ENCODE peak calls at places on chromosome 9, in four cellular contexts. L is IMR-90, T is endothelial cell of umbilical vein, O is GM12878. R is an unnamed sample.

GRCh38 chr9:70134360-70134759 is 90.7 kb downstream of the MAMDC2 start:
- DNase-seq in O (no peak), L (no peak), T (no peak), R (no peak)

GRCh38 chr9:134709512-134710270 is 68.1 kb downstream of the COL5A1 start:
- DNase-seq in T (no peak), L (peak), O (no peak), R (no peak)

GRCh38 chr9:124818431-124819281 is 34.6 kb upstream of the WDR38 start:
- DNase-seq in L (peak), T (no peak), O (no peak), R (peak)

GRCh38 chr9:89817186-89817960 is 212.6 kb downstream of the GADD45G start:
- DNase-seq in L (no peak), O (no peak), T (no peak), R (no peak)

GRCh38 chr9:34048730-34049629 is at the start of gene UBAP2:
- DNase-seq in L (peak), O (peak), T (peak), R (peak)

GRCh38 chr9:6968271-6968670 is 210.5 kb downstream of the KDM4C start:
- DNase-seq in T (no peak), O (no peak), L (peak), R (no peak)

GRCh38 chr9:114035221-114035844 is 42.8 kb downstream of the AMBP start:
- DNase-seq in L (no peak), O (no peak), T (no peak), R (no peak)

GRCh38 chr9:36961568-36962360 is 72.3 kb downstream of the PAX5 start:
- DNase-seq in L (no peak), T (no peak), O (no peak), R (no peak)

GRCh38 chr9:6197330-6197729 is 18.3 kb upstream of the IL33 start:
- DNase-seq in O (no peak), L (peak), T (peak), R (no peak)

GRCh38 chr9:133848471-133848870 is 110.3 kb upstream of the SARDH start:
- DNase-seq in T (no peak), L (no peak), O (no peak), R (no peak)

GRCh38 chr9:117247271-117247670 is 167.6 kb downstream of the ASTN2 start:
- DNase-seq in O (no peak), L (no peak), T (no peak), R (peak)

GRCh38 chr9:75088646-75089368 is 493 bp downstream of the OSTF1 start:
- DNase-seq in O (peak), L (peak), T (peak), R (peak)

GRCh38 chr9:36867672-36868471 is 166.2 kb downstream of the PAX5 start:
- DNase-seq in L (no peak), O (no peak), T (no peak), R (no peak)

GRCh38 chr9:5633243-5633642 is 4.3 kb downstream of the RIC1 start:
- DNase-seq in L (peak), T (no peak), O (no peak), R (peak)

GRCh38 chr9:134288731-134289130 is 37.5 kb upstream of the RXRA start:
- DNase-seq in O (no peak), T (no peak), L (no peak), R (no peak)

GRCh38 chr9:121455527-121456239 is 44.0 kb downstream of the GGTA1 start:
- DNase-seq in L (no peak), O (no peak), T (no peak), R (peak)

GRCh38 chr9:101486693-101487442 is 46.8 kb upstream of the RNF20 start:
- DNase-seq in O (no peak), T (peak), L (peak), R (peak)

GRCh38 chr9:136016221-136016881 is 55.2 kb upstream of the UBAC1 start:
- DNase-seq in L (no peak), T (no peak), O (no peak), R (no peak)

GRCh38 chr9:35706951-35707350 is 17.2 kb upstream of the TPM2 start:
- DNase-seq in O (no peak), L (no peak), T (no peak), R (no peak)

GRCh38 chr9:132943677-132944293 is 631 bp downstream of the TSC1 start:
- DNase-seq in L (no peak), O (no peak), T (peak), R (no peak)

GRCh38 chr9:126454795-126455194 is 128.2 kb downstream of the MVB12B start:
- DNase-seq in T (no peak), O (no peak), L (no peak), R (no peak)

GRCh38 chr9:74032421-74032820 is 464.7 kb upstream of the RORB start:
- DNase-seq in L (no peak), O (no peak), T (no peak), R (no peak)

GRCh38 chr9:75198436-75198835 is 110.1 kb downstream of the OSTF1 start:
- DNase-seq in O (no peak), T (no peak), L (no peak), R (peak)

GRCh38 chr9:3963266-3964019 is 336.4 kb downstream of the GLIS3 start:
- DNase-seq in T (peak), O (no peak), L (peak), R (no peak)

GRCh38 chr9:28927711-28928110 is 1354.4 kb upstream of the C9orf72 start:
- DNase-seq in O (no peak), L (no peak), T (no peak), R (no peak)

GRCh38 chr9:131404987-131405386 is 11.1 kb downstream of the PRRC2B start:
- DNase-seq in T (no peak), O (no peak), L (no peak), R (peak)

GRCh38 chr9:134625361-134626140 is 16.1 kb upstream of the COL5A1 start:
- DNase-seq in L (peak), O (no peak), T (peak), R (no peak)

GRCh38 chr9:137318976-137319375 is 16.9 kb upstream of the NRARP start:
- DNase-seq in T (no peak), O (no peak), L (peak), R (peak)

GRCh38 chr9:75121914-75122558 is 33.7 kb downstream of the OSTF1 start:
- DNase-seq in T (no peak), L (no peak), O (no peak), R (no peak)

GRCh38 chr9:116945817-116946216 is 258.7 kb downstream of the TRIM32 start:
- DNase-seq in O (no peak), L (no peak), T (no peak), R (no peak)

GRCh38 chr9:88922091-88922490 is 69.2 kb upstream of the S1PR3 start:
- DNase-seq in T (no peak), L (no peak), O (peak), R (no peak)

GRCh38 chr9:6506571-6506970 is 93.6 kb downstream of the UHRF2 start:
- DNase-seq in T (no peak), O (no peak), L (peak), R (no peak)

DNA sequence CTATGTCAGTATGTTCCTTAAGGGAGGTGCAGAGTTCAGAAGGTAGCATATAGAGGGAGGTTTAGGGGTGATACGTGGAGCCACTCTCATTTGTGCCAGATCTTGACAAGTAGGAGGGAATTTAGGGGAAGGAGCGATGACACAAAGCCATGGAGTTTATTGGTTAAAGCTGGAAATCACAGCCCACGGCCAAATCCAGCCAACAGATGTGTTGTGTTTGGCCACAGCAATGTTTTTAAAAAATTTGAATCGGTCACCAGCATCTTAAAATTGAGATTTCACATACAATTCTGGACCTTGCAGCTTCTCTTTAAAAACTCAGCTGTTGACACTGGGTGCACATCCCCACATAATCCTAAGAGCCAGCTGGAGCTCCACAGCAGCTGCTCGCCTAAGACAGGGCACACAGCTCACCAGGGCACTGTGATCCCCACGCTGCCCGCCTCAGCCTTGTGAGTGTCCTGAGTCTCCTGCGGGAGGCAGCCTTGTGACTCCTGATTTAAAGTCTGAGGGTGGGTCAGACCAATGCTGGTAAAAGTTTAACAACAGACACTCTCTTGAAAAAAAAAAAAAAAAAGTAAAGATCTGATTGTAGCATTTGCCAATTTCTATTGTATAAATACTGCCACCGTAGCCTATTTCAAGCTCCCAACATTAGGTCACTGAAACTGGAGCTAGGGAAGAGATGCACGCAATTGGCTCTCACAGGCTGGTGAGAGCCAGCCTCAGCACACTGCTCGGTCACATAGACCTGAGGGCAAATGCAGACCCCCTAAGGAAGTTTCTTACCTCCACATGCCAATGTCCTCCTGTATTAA is 124.9 kb downstream of the HSD17B3 start:
- DNase-seq in T (no peak), L (no peak), O (no peak), R (no peak)
- TF ChIP-seq FOS in T (no peak), L (no peak), O (no peak), R (no peak)

GRCh38 chr9:127971357-127972315 is 9.2 kb downstream of the EEIG1 start:
- DNase-seq in T (no peak), O (no peak), L (no peak), R (no peak)
- TF ChIP-seq FOS in T (no peak), O (no peak), L (no peak), R (no peak)

GRCh38 chr9:87570000-87570834 is 72.5 kb downstream of the DAPK1 start:
- DNase-seq in T (no peak), O (no peak), L (no peak), R (no peak)

GRCh38 chr9:87572719-87573118 is 75.1 kb downstream of the DAPK1 start:
- DNase-seq in O (no peak), T (no peak), L (no peak), R (no peak)

GRCh38 chr9:87569008-87569908 is 71.6 kb downstream of the DAPK1 start:
- DNase-seq in O (no peak), L (no peak), T (peak), R (no peak)

GRCh38 chr9:87577746-87578145 is 80.1 kb downstream of the DAPK1 start:
- DNase-seq in L (no peak), O (no peak), T (no peak), R (no peak)

DNA sequence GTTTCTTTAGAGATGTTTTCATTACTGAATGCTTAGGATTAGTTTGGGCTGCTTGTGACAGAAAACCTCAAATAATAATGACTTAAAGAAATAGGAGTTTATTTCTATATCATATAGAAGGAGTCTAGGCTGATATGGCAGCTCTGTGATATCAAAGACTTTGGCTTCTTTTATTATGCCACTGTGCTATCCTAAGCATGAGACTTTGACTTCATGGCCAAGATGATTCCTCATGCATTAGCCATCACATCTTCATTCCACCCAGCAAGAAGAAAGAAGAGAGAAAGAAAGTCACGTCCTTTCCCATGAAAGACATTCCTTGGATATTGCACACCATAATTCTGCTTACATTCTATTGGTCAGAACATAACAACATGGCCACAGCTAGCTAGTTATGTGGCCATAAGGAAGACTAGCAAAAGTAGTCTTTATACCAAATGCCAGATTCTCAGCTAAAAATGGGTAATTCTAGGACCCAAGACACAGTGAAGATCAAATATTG is 76.2 kb downstream of the DAPK1 start:
- DNase-seq in O (no peak), T (no peak), L (peak), R (no peak)
- TF ChIP-seq FOS in O (no peak), T (no peak), L (no peak), R (no peak)

GRCh38 chr9:15295761-15296405 is 11.1 kb downstream of the TTC39B start:
- DNase-seq in O (peak), L (peak), T (peak), R (no peak)
- TF ChIP-seq FOS in O (no peak), L (peak), T (peak), R (no peak)

GRCh38 chr9:80222466-80223169 is 650.9 kb downstream of the TLE4 start:
- DNase-seq in T (no peak), O (no peak), L (no peak), R (no peak)

GRCh38 chr9:80213613-80214012 is 641.8 kb downstream of the TLE4 start:
- DNase-seq in L (no peak), T (no peak), O (no peak), R (no peak)

DNA sequence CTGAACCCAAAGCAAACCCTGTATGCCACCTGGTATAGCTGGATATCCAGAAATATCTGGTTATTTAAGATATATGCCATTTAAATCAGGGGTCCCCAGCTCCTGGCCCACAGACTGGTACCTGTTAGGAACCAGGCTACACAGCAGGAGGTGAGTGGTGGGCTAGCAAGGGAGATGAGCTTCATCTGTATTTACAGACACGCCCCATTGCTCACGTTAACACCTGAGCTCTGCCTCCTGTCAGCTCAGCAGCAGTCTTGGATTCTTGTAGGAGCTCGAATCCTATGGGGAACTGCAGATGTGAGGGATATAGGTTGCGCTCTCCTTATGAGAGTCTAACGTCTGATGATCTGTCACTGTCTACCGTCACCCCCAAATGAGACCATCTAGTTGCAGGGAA is 646.6 kb downstream of the TLE4 start:
- DNase-seq in O (no peak), L (no peak), T (no peak), R (no peak)
- TF ChIP-seq FOS in O (no peak), L (no peak), T (no peak), R (no peak)